ENCODE peak calls at places on chromosomes 11 and 22, in four cellular contexts. T is cardiac muscle cell, R is suprapubic skin, Y is body of pancreas. B is an unnamed sample.
A peak's percentile ranks its signal among the peaks of the same experiment; 100 is the strongest.

GRCh38 chr22:27576815-27577564 is 224.6 kb downstream of the MN1 start:
- DNase-seq in T (no peak), R (no peak), Y (peak; percentile 31), B (no peak)

GRCh38 chr22:49046546-49047305 is 780.9 kb downstream of the BRD1 start:
- DNase-seq in T (peak; percentile 73), R (peak; percentile 61), Y (peak; percentile 49), B (peak; percentile 65)

GRCh38 chr11:96388891-96389603 is 665 bp downstream of the CCDC82 start:
- DNase-seq in T (peak; percentile 83), R (no peak), Y (no peak), B (no peak)

GRCh38 chr22:28710112-28710888 is 30.7 kb upstream of the TTC28 start:
- DNase-seq in T (no peak), R (no peak), Y (no peak), B (no peak)

GRCh38 chr22:23248583-23248982 is 68.3 kb downstream of the BCR start:
- DNase-seq in T (peak; percentile 63), R (no peak), Y (peak; percentile 45), B (no peak)

GRCh38 chr22:23816552-23816976 is 22.2 kb downstream of the DERL3 start:
- DNase-seq in T (no peak), R (no peak), Y (no peak), B (no peak)

GRCh38 chr22:38705235-38706100 is at the start of gene GTPBP1:
- DNase-seq in T (peak; percentile 100), R (peak; percentile 99), Y (peak; percentile 99), B (peak; percentile 99)

GRCh38 chr22:22201185-22201924 is 43.2 kb upstream of the VPREB1 start:
- DNase-seq in T (peak; percentile 41), R (no peak), Y (peak; percentile 41), B (no peak)

GRCh38 chr11:57546869-57547518 is 9.6 kb downstream of the SMTNL1 start:
- DNase-seq in T (no peak), R (no peak), Y (no peak), B (no peak)

GRCh38 chr11:85619497-85619896 is 7.6 kb downstream of the DLG2 start:
- DNase-seq in T (no peak), R (no peak), Y (no peak), B (no peak)

GRCh38 chr11:116193321-116194114 is 579.3 kb downstream of the BUD13 start:
- DNase-seq in T (peak; percentile 68), R (no peak), Y (peak; percentile 69), B (peak; percentile 70)

GRCh38 chr11:111320728-111321568 is 22.6 kb downstream of the POU2AF3 start:
- DNase-seq in T (peak; percentile 36), R (no peak), Y (peak; percentile 59), B (no peak)

GRCh38 chr11:65802841-65803240 is 16.0 kb downstream of the OVOL1 start:
- DNase-seq in T (no peak), R (no peak), Y (no peak), B (no peak)

GRCh38 chr11:76649964-76650363 is 20.6 kb downstream of the LRRC32 start:
- DNase-seq in T (no peak), R (no peak), Y (no peak), B (no peak)

GRCh38 chr11:289145-289705 is 299 bp downstream of the PGGHG start:
- DNase-seq in T (no peak), R (peak; percentile 67), Y (no peak), B (no peak)

GRCh38 chr11:57205046-57205671 is 23.4 kb downstream of the LRRC55 start:
- DNase-seq in T (no peak), R (no peak), Y (no peak), B (no peak)

GRCh38 chr11:6674856-6675255 is 8.3 kb downstream of the MRPL17 start:
- DNase-seq in T (no peak), R (no peak), Y (no peak), B (no peak)

GRCh38 chr11:11842426-11843008 is 745 bp downstream of the USP47 start:
- DNase-seq in T (peak; percentile 80), R (peak; percentile 70), Y (peak; percentile 58), B (no peak)

GRCh38 chr11:1335264-1335810 is 25.9 kb upstream of the TOLLIP start:
- DNase-seq in T (no peak), R (peak; percentile 63), Y (no peak), B (no peak)

GRCh38 chr22:31088233-31088986 is 7.3 kb downstream of the SMTN start:
- DNase-seq in T (no peak), R (no peak), Y (no peak), B (no peak)

GRCh38 chr11:34869425-34869824 is 46.8 kb downstream of the APIP start:
- DNase-seq in T (no peak), R (no peak), Y (no peak), B (no peak)

GRCh38 chr11:120929664-120930154 is 94.2 kb upstream of the TBCEL start:
- DNase-seq in T (peak; percentile 91), R (no peak), Y (peak; percentile 29), B (no peak)

GRCh38 chr11:472816-473215 is 22.7 kb downstream of the PTDSS2 start:
- DNase-seq in T (no peak), R (no peak), Y (no peak), B (no peak)

GRCh38 chr11:57515332-57516060 is at the start of gene SLC43A1:
- DNase-seq in T (peak; percentile 74), R (peak; percentile 73), Y (peak; percentile 80), B (no peak)

GRCh38 chr11:119056397-119056999 is 507 bp downstream of the HYOU1 start:
- DNase-seq in T (peak; percentile 38), R (peak; percentile 75), Y (peak; percentile 57), B (peak; percentile 38)

GRCh38 chr22:48072777-48073176 is 1310.3 kb downstream of the TBC1D22A start:
- DNase-seq in T (no peak), R (no peak), Y (no peak), B (no peak)

GRCh38 chr11:12179521-12179920 is 69.1 kb downstream of the MICAL2 start:
- DNase-seq in T (no peak), R (no peak), Y (no peak), B (no peak)

GRCh38 chr11:72598901-72599300 is 75.3 kb downstream of the PDE2A start:
- DNase-seq in T (peak; percentile 61), R (no peak), Y (peak; percentile 42), B (peak; percentile 52)

GRCh38 chr11:1235615-1236315 is 12.9 kb downstream of the MUC5B start:
- DNase-seq in T (no peak), R (peak; percentile 50), Y (peak; percentile 3), B (peak; percentile 24)

GRCh38 chr11:113664069-113664980 is 41.8 kb downstream of the TMPRSS5 start:
- DNase-seq in T (no peak), R (no peak), Y (no peak), B (no peak)

GRCh38 chr11:77069336-77069968 is 2.7 kb downstream of the CAPN5 start:
- DNase-seq in T (no peak), R (peak; percentile 44), Y (no peak), B (no peak)

GRCh38 chr11:74929431-74930363 is 19.2 kb downstream of the XRRA1 start:
- DNase-seq in T (peak; percentile 93), R (peak; percentile 66), Y (peak; percentile 80), B (peak; percentile 90)

GRCh38 chr11:38392176-38392575 is 1794.1 kb upstream of the RAG2 start:
- DNase-seq in T (no peak), R (no peak), Y (no peak), B (no peak)

GRCh38 chr11:117187428-117187798 is 8.9 kb downstream of the SIDT2 start:
- DNase-seq in T (no peak), R (no peak), Y (no peak), B (no peak)

GRCh38 chr11:14644396-14645246 is 1.0 kb downstream of the PDE3B start:
- DNase-seq in T (peak; percentile 62), R (no peak), Y (peak; percentile 51), B (peak; percentile 12)
- TF ChIP-seq CTCF in T (peak; percentile 17), R (no peak), Y (peak; percentile 30), B (no peak)

GRCh38 chr11:83684071-83684470 is 397.9 kb upstream of the CCDC90B start:
- DNase-seq in T (no peak), R (no peak), Y (no peak), B (no peak)

GRCh38 chr11:83680351-83680750 is 394.2 kb upstream of the CCDC90B start:
- DNase-seq in T (peak; percentile 32), R (no peak), Y (no peak), B (no peak)

GRCh38 chr11:83681045-83681781 is 395.0 kb upstream of the CCDC90B start:
- DNase-seq in T (no peak), R (no peak), Y (no peak), B (no peak)

GRCh38 chr11:83682645-83682973 is 396.4 kb upstream of the CCDC90B start:
- DNase-seq in T (peak; percentile 34), R (no peak), Y (no peak), B (no peak)

GRCh38 chr11:83681944-83682644 is 395.9 kb upstream of the CCDC90B start:
- DNase-seq in T (no peak), R (no peak), Y (no peak), B (no peak)
- H3K4me3 ChIP-seq in T (no peak overlapping the region), R (peak overlapping the region; percentile 23), Y (no peak overlapping the region), B (peak overlapping the region; percentile 52)

GRCh38 chr11:18404062-18404461 is 8.1 kb upstream of the LDHC start:
- DNase-seq in T (no peak), R (no peak), Y (no peak), B (no peak)

GRCh38 chr11:18408558-18409242 is 3.4 kb upstream of the LDHC start:
- DNase-seq in T (no peak), R (no peak), Y (no peak), B (no peak)
- H3K27ac ChIP-seq in T (peak overlapping the region; percentile 52), R (peak overlapping the region; percentile 7), Y (no peak overlapping the region), B (no peak overlapping the region)

DNA sequence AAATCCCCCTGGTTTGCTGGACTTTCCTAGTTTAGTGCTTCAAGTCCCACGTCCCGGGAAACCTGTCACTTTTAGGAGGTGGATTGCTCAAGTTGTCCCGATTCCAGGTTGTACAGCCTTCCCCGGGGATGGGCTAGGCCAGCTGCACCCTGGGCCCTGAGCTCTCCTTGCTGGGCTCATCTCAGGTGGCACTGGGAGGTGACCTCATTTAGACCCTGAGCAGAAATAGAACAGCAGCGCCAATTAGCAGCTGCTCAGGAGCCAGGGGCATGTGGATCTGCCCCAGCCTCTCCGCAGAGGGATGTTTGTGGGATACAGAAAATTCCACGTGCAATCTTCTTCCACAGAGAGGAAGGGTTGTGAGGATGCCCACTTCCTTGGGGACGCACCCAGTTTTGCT is 9.6 kb upstream of the CERK start:
- DNase-seq in T (no peak), R (no peak), Y (no peak), B (no peak)
- TF ChIP-seq CTCF in T (no peak), R (no peak), Y (no peak), B (no peak)

GRCh38 chr11:3859373-3859881 is 4.0 kb downstream of the STIM1 start:
- DNase-seq in T (peak; percentile 82), R (no peak), Y (peak; percentile 54), B (no peak)
- H3K4me3 ChIP-seq in T (no peak overlapping the region), R (peak overlapping the region; percentile 25), Y (no peak overlapping the region), B (no peak overlapping the region)

B was measured in dorsolateral prefrontal cortex.